ENCODE peak calls at places on chromosome 12, in eight cellular contexts. M, N, K, H, X, V, Y and F are unnamed samples.

GRCh38 chr12:5171701-5172100 is 128.0 kb downstream of the KCNA5 start:
- DNase-seq in M (peak; percentile 45), N (no peak), K (peak; percentile 61), H (peak; percentile 21), X (peak; percentile 13), V (peak; percentile 43), Y (peak; percentile 23), F (no peak)

GRCh38 chr12:3047961-3048360 is 29.2 kb upstream of the TSPAN9 start:
- DNase-seq in M (no peak), N (no peak), K (no peak), H (no peak), X (no peak), V (no peak), Y (no peak), F (no peak)

GRCh38 chr12:111010061-111010460 is 89.7 kb upstream of the MYL2 start:
- DNase-seq in M (no peak), N (no peak), K (no peak), H (peak; percentile 18), X (no peak), V (no peak), Y (no peak), F (no peak)

GRCh38 chr12:63917864-63918742 is 73.6 kb downstream of the SRGAP1 start:
- DNase-seq in M (no peak), N (peak; percentile 87), K (peak; percentile 56), H (peak; percentile 93), X (no peak), V (peak; percentile 100), Y (peak; percentile 91), F (no peak)

GRCh38 chr12:118356809-118357326 is 15.8 kb downstream of the TAOK3 start:
- DNase-seq in M (no peak), N (no peak), K (no peak), H (peak; percentile 48), X (no peak), V (peak; percentile 31), Y (no peak), F (no peak)

GRCh38 chr12:118377005-118377890 is 893 bp downstream of the SUDS3 start:
- DNase-seq in M (no peak), N (no peak), K (peak; percentile 42), H (no peak), X (no peak), V (no peak), Y (no peak), F (no peak)

GRCh38 chr12:64351265-64351664 is 39.3 kb downstream of the C12orf56 start:
- DNase-seq in M (no peak), N (no peak), K (no peak), H (no peak), X (no peak), V (no peak), Y (no peak), F (no peak)

GRCh38 chr12:49527361-49528130 is 11.3 kb upstream of the KCNH3 start:
- DNase-seq in M (no peak), N (no peak), K (peak; percentile 63), H (no peak), X (no peak), V (peak; percentile 86), Y (no peak), F (no peak)

GRCh38 chr12:84732941-84733340 is 179.7 kb downstream of the SLC6A15 start:
- DNase-seq in M (no peak), N (no peak), K (no peak), H (no peak), X (no peak), V (no peak), Y (no peak), F (no peak)

GRCh38 chr12:67816269-67816668 is 167.7 kb downstream of the DYRK2 start:
- DNase-seq in M (no peak), N (no peak), K (no peak), H (no peak), X (no peak), V (peak; percentile 22), Y (no peak), F (no peak)

GRCh38 chr12:68686262-68686594 is 550 bp upstream of the NUP107 start:
- DNase-seq in M (no peak), N (no peak), K (no peak), H (no peak), X (no peak), V (no peak), Y (no peak), F (no peak)

GRCh38 chr12:49548822-49549648 is 10.2 kb downstream of the KCNH3 start:
- DNase-seq in M (no peak), N (no peak), K (no peak), H (no peak), X (peak; percentile 17), V (no peak), Y (no peak), F (no peak)

GRCh38 chr12:1926274-1926673 is 7.8 kb upstream of the CACNA2D4 start:
- DNase-seq in M (no peak), N (no peak), K (no peak), H (no peak), X (no peak), V (no peak), Y (no peak), F (peak; percentile 7)

GRCh38 chr12:23204933-23205778 is 580.2 kb downstream of the ETNK1 start:
- DNase-seq in M (no peak), N (peak; percentile 14), K (peak; percentile 72), H (peak; percentile 40), X (no peak), V (peak; percentile 28), Y (peak; percentile 6), F (no peak)

GRCh38 chr12:95413576-95413975 is 60.4 kb upstream of the METAP2 start:
- DNase-seq in M (no peak), N (no peak), K (no peak), H (no peak), X (no peak), V (no peak), Y (no peak), F (no peak)

GRCh38 chr12:16763901-16764300 is 157.9 kb upstream of the LMO3 start:
- DNase-seq in M (no peak), N (no peak), K (no peak), H (no peak), X (no peak), V (peak; percentile 60), Y (no peak), F (no peak)

GRCh38 chr12:13165578-13166120 is 30.9 kb upstream of the EMP1 start:
- DNase-seq in M (no peak), N (peak; percentile 86), K (no peak), H (peak; percentile 63), X (peak; percentile 78), V (peak; percentile 62), Y (peak; percentile 68), F (peak; percentile 71)

GRCh38 chr12:98696036-98696646 is 51.1 kb downstream of the APAF1 start:
- DNase-seq in M (no peak), N (no peak), K (no peak), H (no peak), X (no peak), V (no peak), Y (no peak), F (no peak)

GRCh38 chr12:20212036-20212435 is 156.3 kb upstream of the PDE3A start:
- DNase-seq in M (no peak), N (no peak), K (no peak), H (no peak), X (no peak), V (peak; percentile 5), Y (no peak), F (no peak)

GRCh38 chr12:55996715-55997534 is at the start of gene SUOX:
- DNase-seq in M (peak; percentile 86), N (peak; percentile 96), K (peak; percentile 94), H (peak; percentile 98), X (peak; percentile 97), V (peak; percentile 98), Y (peak; percentile 93), F (peak; percentile 64)

GRCh38 chr12:124851344-124851743 is 12.3 kb downstream of the SCARB1 start:
- DNase-seq in M (no peak), N (no peak), K (no peak), H (no peak), X (no peak), V (no peak), Y (no peak), F (no peak)

GRCh38 chr12:47892819-47893218 is 12.0 kb downstream of the VDR start:
- DNase-seq in M (no peak), N (no peak), K (no peak), H (no peak), X (no peak), V (no peak), Y (no peak), F (no peak)